ENCODE peak calls at places on chromosomes 6 and 20, in eight cellular contexts. One of them, this sample, is unnamed.

GRCh38 chr6:76262240-76262639 is 189.8 kb upstream of the IMPG1 start:
- DNase-seq in NCI-H774: no peak
- DNase-seq in stimulated activated CD4-positive, alpha-beta T cell treated with anti-CD3 and anti-CD28 coated beads, Interleukin-4, amount 100 ng/mL, for 48 hours: no peak
- DNase-seq in stomach: no peak
- DNase-seq in cardiac fibroblast: no peak
- DNase-seq in B cell: no peak
- DNase-seq in HS-5: no peak
- DNase-seq in NCI-H1417: no peak
- DNase-seq in this sample: no peak

GRCh38 chr20:58407201-58407873 is 18.3 kb downstream of the VAPB start:
- DNase-seq in NCI-H774: no peak
- DNase-seq in stimulated activated CD4-positive, alpha-beta T cell treated with anti-CD3 and anti-CD28 coated beads, Interleukin-4, amount 100 ng/mL, for 48 hours: no peak
- DNase-seq in stomach: no peak
- DNase-seq in cardiac fibroblast: peak
- DNase-seq in B cell: no peak
- DNase-seq in HS-5: no peak
- DNase-seq in NCI-H1417: no peak
- DNase-seq in this sample: no peak

GRCh38 chr6:136051140-136051775 is 198.9 kb downstream of the MTFR2 start:
- DNase-seq in NCI-H774: no peak
- DNase-seq in stimulated activated CD4-positive, alpha-beta T cell treated with anti-CD3 and anti-CD28 coated beads, Interleukin-4, amount 100 ng/mL, for 48 hours: no peak
- DNase-seq in stomach: no peak
- DNase-seq in cardiac fibroblast: peak
- DNase-seq in B cell: no peak
- DNase-seq in HS-5: no peak
- DNase-seq in NCI-H1417: no peak
- DNase-seq in this sample: no peak

GRCh38 chr20:19264191-19264590 is 51.7 kb downstream of the SLC24A3 start:
- DNase-seq in NCI-H774: no peak
- DNase-seq in stimulated activated CD4-positive, alpha-beta T cell treated with anti-CD3 and anti-CD28 coated beads, Interleukin-4, amount 100 ng/mL, for 48 hours: no peak
- DNase-seq in stomach: no peak
- DNase-seq in cardiac fibroblast: no peak
- DNase-seq in B cell: no peak
- DNase-seq in HS-5: no peak
- DNase-seq in NCI-H1417: no peak
- DNase-seq in this sample: no peak

GRCh38 chr6:33116881-33117711 is 41.3 kb downstream of the HLA-DPB1 start:
- DNase-seq in NCI-H774: no peak
- DNase-seq in stimulated activated CD4-positive, alpha-beta T cell treated with anti-CD3 and anti-CD28 coated beads, Interleukin-4, amount 100 ng/mL, for 48 hours: no peak
- DNase-seq in stomach: no peak
- DNase-seq in cardiac fibroblast: no peak
- DNase-seq in B cell: peak
- DNase-seq in HS-5: no peak
- DNase-seq in NCI-H1417: no peak
- DNase-seq in this sample: no peak

GRCh38 chr6:56659721-56660373 is 17.2 kb upstream of the DST start:
- DNase-seq in NCI-H774: no peak
- DNase-seq in stimulated activated CD4-positive, alpha-beta T cell treated with anti-CD3 and anti-CD28 coated beads, Interleukin-4, amount 100 ng/mL, for 48 hours: no peak
- DNase-seq in stomach: no peak
- DNase-seq in cardiac fibroblast: no peak
- DNase-seq in B cell: no peak
- DNase-seq in HS-5: no peak
- DNase-seq in NCI-H1417: no peak
- DNase-seq in this sample: no peak

GRCh38 chr6:333379-334002 is 41.2 kb downstream of the DUSP22 start:
- DNase-seq in NCI-H774: no peak
- DNase-seq in stimulated activated CD4-positive, alpha-beta T cell treated with anti-CD3 and anti-CD28 coated beads, Interleukin-4, amount 100 ng/mL, for 48 hours: no peak
- DNase-seq in stomach: no peak
- DNase-seq in cardiac fibroblast: peak
- DNase-seq in B cell: no peak
- DNase-seq in HS-5: no peak
- DNase-seq in NCI-H1417: no peak
- DNase-seq in this sample: no peak

GRCh38 chr6:1382331-1382882 is 7.0 kb upstream of the FOXF2 start:
- DNase-seq in NCI-H774: no peak
- DNase-seq in stimulated activated CD4-positive, alpha-beta T cell treated with anti-CD3 and anti-CD28 coated beads, Interleukin-4, amount 100 ng/mL, for 48 hours: no peak
- DNase-seq in stomach: no peak
- DNase-seq in cardiac fibroblast: no peak
- DNase-seq in B cell: no peak
- DNase-seq in HS-5: no peak
- DNase-seq in NCI-H1417: no peak
- DNase-seq in this sample: no peak

GRCh38 chr6:153001767-153002612 is 519 bp downstream of the MTRF1L start:
- DNase-seq in NCI-H774: no peak
- DNase-seq in stimulated activated CD4-positive, alpha-beta T cell treated with anti-CD3 and anti-CD28 coated beads, Interleukin-4, amount 100 ng/mL, for 48 hours: no peak
- DNase-seq in stomach: no peak
- DNase-seq in cardiac fibroblast: peak
- DNase-seq in B cell: no peak
- DNase-seq in HS-5: no peak
- DNase-seq in NCI-H1417: no peak
- DNase-seq in this sample: no peak

GRCh38 chr20:58264271-58264670 is 35.8 kb upstream of the ANKRD60 start:
- DNase-seq in NCI-H774: no peak
- DNase-seq in stimulated activated CD4-positive, alpha-beta T cell treated with anti-CD3 and anti-CD28 coated beads, Interleukin-4, amount 100 ng/mL, for 48 hours: no peak
- DNase-seq in stomach: no peak
- DNase-seq in cardiac fibroblast: no peak
- DNase-seq in B cell: no peak
- DNase-seq in HS-5: no peak
- DNase-seq in NCI-H1417: no peak
- DNase-seq in this sample: no peak

GRCh38 chr6:35474129-35474977 is 6.2 kb downstream of the RPL10A start:
- DNase-seq in NCI-H774: no peak
- DNase-seq in stimulated activated CD4-positive, alpha-beta T cell treated with anti-CD3 and anti-CD28 coated beads, Interleukin-4, amount 100 ng/mL, for 48 hours: no peak
- DNase-seq in stomach: no peak
- DNase-seq in cardiac fibroblast: no peak
- DNase-seq in B cell: no peak
- DNase-seq in HS-5: no peak
- DNase-seq in NCI-H1417: no peak
- DNase-seq in this sample: no peak

GRCh38 chr6:6775074-6775473 is 186.6 kb downstream of the LY86 start:
- DNase-seq in NCI-H774: peak
- DNase-seq in stimulated activated CD4-positive, alpha-beta T cell treated with anti-CD3 and anti-CD28 coated beads, Interleukin-4, amount 100 ng/mL, for 48 hours: no peak
- DNase-seq in stomach: no peak
- DNase-seq in cardiac fibroblast: no peak
- DNase-seq in B cell: no peak
- DNase-seq in HS-5: no peak
- DNase-seq in NCI-H1417: no peak
- DNase-seq in this sample: no peak

GRCh38 chr20:58888521-58889333 is 36.2 kb downstream of the GNAS start:
- DNase-seq in NCI-H774: peak
- DNase-seq in stimulated activated CD4-positive, alpha-beta T cell treated with anti-CD3 and anti-CD28 coated beads, Interleukin-4, amount 100 ng/mL, for 48 hours: peak
- DNase-seq in stomach: peak
- DNase-seq in cardiac fibroblast: peak
- DNase-seq in B cell: peak
- DNase-seq in HS-5: no peak
- DNase-seq in NCI-H1417: no peak
- DNase-seq in this sample: peak

GRCh38 chr6:132496519-132497180 is 16.3 kb downstream of the STX7 start:
- DNase-seq in NCI-H774: no peak
- DNase-seq in stimulated activated CD4-positive, alpha-beta T cell treated with anti-CD3 and anti-CD28 coated beads, Interleukin-4, amount 100 ng/mL, for 48 hours: no peak
- DNase-seq in stomach: no peak
- DNase-seq in cardiac fibroblast: no peak
- DNase-seq in B cell: no peak
- DNase-seq in HS-5: no peak
- DNase-seq in NCI-H1417: no peak
- DNase-seq in this sample: no peak

GRCh38 chr6:40517654-40518053 is 69.5 kb downstream of the LRFN2 start:
- DNase-seq in NCI-H774: no peak
- DNase-seq in stimulated activated CD4-positive, alpha-beta T cell treated with anti-CD3 and anti-CD28 coated beads, Interleukin-4, amount 100 ng/mL, for 48 hours: no peak
- DNase-seq in stomach: no peak
- DNase-seq in cardiac fibroblast: no peak
- DNase-seq in B cell: no peak
- DNase-seq in HS-5: no peak
- DNase-seq in NCI-H1417: no peak
- DNase-seq in this sample: no peak

GRCh38 chr20:53872561-53873248 is 197.7 kb downstream of the BCAS1 start:
- DNase-seq in NCI-H774: no peak
- DNase-seq in stimulated activated CD4-positive, alpha-beta T cell treated with anti-CD3 and anti-CD28 coated beads, Interleukin-4, amount 100 ng/mL, for 48 hours: no peak
- DNase-seq in stomach: no peak
- DNase-seq in cardiac fibroblast: peak
- DNase-seq in B cell: peak
- DNase-seq in HS-5: no peak
- DNase-seq in NCI-H1417: peak
- DNase-seq in this sample: no peak

GRCh38 chr20:52864895-52865590 is 107.1 kb upstream of the TSHZ2 start:
- DNase-seq in NCI-H774: peak
- DNase-seq in stimulated activated CD4-positive, alpha-beta T cell treated with anti-CD3 and anti-CD28 coated beads, Interleukin-4, amount 100 ng/mL, for 48 hours: no peak
- DNase-seq in stomach: no peak
- DNase-seq in cardiac fibroblast: no peak
- DNase-seq in B cell: no peak
- DNase-seq in HS-5: no peak
- DNase-seq in NCI-H1417: no peak
- DNase-seq in this sample: no peak

GRCh38 chr6:134787261-134787871 is 162.5 kb downstream of the ALDH8A1 start:
- DNase-seq in NCI-H774: no peak
- DNase-seq in stimulated activated CD4-positive, alpha-beta T cell treated with anti-CD3 and anti-CD28 coated beads, Interleukin-4, amount 100 ng/mL, for 48 hours: no peak
- DNase-seq in stomach: no peak
- DNase-seq in cardiac fibroblast: peak
- DNase-seq in B cell: no peak
- DNase-seq in HS-5: peak
- DNase-seq in NCI-H1417: no peak
- DNase-seq in this sample: no peak

GRCh38 chr20:45347936-45348809 is at the start of gene SDC4:
- DNase-seq in NCI-H774: peak
- DNase-seq in stimulated activated CD4-positive, alpha-beta T cell treated with anti-CD3 and anti-CD28 coated beads, Interleukin-4, amount 100 ng/mL, for 48 hours: peak
- DNase-seq in stomach: peak
- DNase-seq in cardiac fibroblast: peak
- DNase-seq in B cell: peak
- DNase-seq in HS-5: no peak
- DNase-seq in NCI-H1417: no peak
- DNase-seq in this sample: no peak

GRCh38 chr6:20271818-20272217 is 59.5 kb upstream of the MBOAT1 start:
- DNase-seq in NCI-H774: no peak
- DNase-seq in stimulated activated CD4-positive, alpha-beta T cell treated with anti-CD3 and anti-CD28 coated beads, Interleukin-4, amount 100 ng/mL, for 48 hours: no peak
- DNase-seq in stomach: no peak
- DNase-seq in cardiac fibroblast: no peak
- DNase-seq in B cell: no peak
- DNase-seq in HS-5: no peak
- DNase-seq in NCI-H1417: no peak
- DNase-seq in this sample: no peak

GRCh38 chr6:124073021-124073420 is 269.4 kb downstream of the NKAIN2 start:
- DNase-seq in NCI-H774: no peak
- DNase-seq in stimulated activated CD4-positive, alpha-beta T cell treated with anti-CD3 and anti-CD28 coated beads, Interleukin-4, amount 100 ng/mL, for 48 hours: no peak
- DNase-seq in stomach: no peak
- DNase-seq in cardiac fibroblast: no peak
- DNase-seq in B cell: no peak
- DNase-seq in HS-5: no peak
- DNase-seq in NCI-H1417: no peak
- DNase-seq in this sample: no peak